ENCODE peak calls at places on chromosomes 2 and 18, in six cellular contexts. One of them, this sample, is unnamed.

GRCh38 chr2:96596596-96596995 is 41.5 kb downstream of the KANSL3 start:
- DNase-seq in SW480: no peak
- DNase-seq in left colon: no peak
- DNase-seq in HS-5: no peak
- DNase-seq in HEK293T: no peak
- DNase-seq in stimulated activated CD8-positive, alpha-beta memory T cell treated with anti-CD3 and anti-CD28 coated beads, Interleukin-12 subunit alpha, Interleukin-12 subunit beta, amount 100 ng/mL, for 1 hour: no peak
- DNase-seq in this sample: no peak

GRCh38 chr2:88055049-88055435 is 541 bp downstream of the KRCC1 start:
- DNase-seq in HEK293T: peak
- DNase-seq in left colon: no peak
- DNase-seq in stimulated activated CD8-positive, alpha-beta memory T cell treated with anti-CD3 and anti-CD28 coated beads, Interleukin-12 subunit alpha, Interleukin-12 subunit beta, amount 100 ng/mL, for 1 hour: no peak
- DNase-seq in HS-5: no peak
- DNase-seq in SW480: peak
- DNase-seq in this sample: no peak

GRCh38 chr18:48295586-48296311 is 113.4 kb downstream of the ZBTB7C start:
- DNase-seq in HEK293T: peak
- DNase-seq in left colon: no peak
- DNase-seq in HS-5: no peak
- DNase-seq in stimulated activated CD8-positive, alpha-beta memory T cell treated with anti-CD3 and anti-CD28 coated beads, Interleukin-12 subunit alpha, Interleukin-12 subunit beta, amount 100 ng/mL, for 1 hour: no peak
- DNase-seq in SW480: no peak
- DNase-seq in this sample: no peak

GRCh38 chr2:138455691-138456090 is 45.9 kb upstream of the SPOPL start:
- DNase-seq in stimulated activated CD8-positive, alpha-beta memory T cell treated with anti-CD3 and anti-CD28 coated beads, Interleukin-12 subunit alpha, Interleukin-12 subunit beta, amount 100 ng/mL, for 1 hour: no peak
- DNase-seq in left colon: no peak
- DNase-seq in HEK293T: no peak
- DNase-seq in SW480: no peak
- DNase-seq in HS-5: no peak
- DNase-seq in this sample: peak

GRCh38 chr2:46469116-46469515 is 10.2 kb upstream of the TMEM247 start:
- DNase-seq in left colon: no peak
- DNase-seq in stimulated activated CD8-positive, alpha-beta memory T cell treated with anti-CD3 and anti-CD28 coated beads, Interleukin-12 subunit alpha, Interleukin-12 subunit beta, amount 100 ng/mL, for 1 hour: no peak
- DNase-seq in HEK293T: no peak
- DNase-seq in SW480: no peak
- DNase-seq in HS-5: no peak
- DNase-seq in this sample: no peak

GRCh38 chr2:67515538-67515937 is 118.4 kb downstream of the ETAA1 start:
- DNase-seq in left colon: no peak
- DNase-seq in stimulated activated CD8-positive, alpha-beta memory T cell treated with anti-CD3 and anti-CD28 coated beads, Interleukin-12 subunit alpha, Interleukin-12 subunit beta, amount 100 ng/mL, for 1 hour: no peak
- DNase-seq in HS-5: no peak
- DNase-seq in SW480: no peak
- DNase-seq in HEK293T: no peak
- DNase-seq in this sample: no peak

GRCh38 chr18:68623342-68623741 is 91.6 kb downstream of the TMX3 start:
- DNase-seq in HS-5: peak
- DNase-seq in SW480: peak
- DNase-seq in left colon: peak
- DNase-seq in HEK293T: peak
- DNase-seq in stimulated activated CD8-positive, alpha-beta memory T cell treated with anti-CD3 and anti-CD28 coated beads, Interleukin-12 subunit alpha, Interleukin-12 subunit beta, amount 100 ng/mL, for 1 hour: peak
- DNase-seq in this sample: peak

GRCh38 chr2:176562359-176563043 is 293.3 kb downstream of the MTX2 start:
- DNase-seq in HS-5: peak
- DNase-seq in stimulated activated CD8-positive, alpha-beta memory T cell treated with anti-CD3 and anti-CD28 coated beads, Interleukin-12 subunit alpha, Interleukin-12 subunit beta, amount 100 ng/mL, for 1 hour: no peak
- DNase-seq in SW480: no peak
- DNase-seq in HEK293T: no peak
- DNase-seq in left colon: no peak
- DNase-seq in this sample: no peak

GRCh38 chr2:239959059-239959971 is 65.8 kb downstream of the NDUFA10 start:
- DNase-seq in SW480: no peak
- DNase-seq in stimulated activated CD8-positive, alpha-beta memory T cell treated with anti-CD3 and anti-CD28 coated beads, Interleukin-12 subunit alpha, Interleukin-12 subunit beta, amount 100 ng/mL, for 1 hour: no peak
- DNase-seq in HEK293T: no peak
- DNase-seq in left colon: no peak
- DNase-seq in HS-5: no peak
- DNase-seq in this sample: no peak

GRCh38 chr2:237150831-237151230 is 65.1 kb downstream of the COPS8 start:
- DNase-seq in stimulated activated CD8-positive, alpha-beta memory T cell treated with anti-CD3 and anti-CD28 coated beads, Interleukin-12 subunit alpha, Interleukin-12 subunit beta, amount 100 ng/mL, for 1 hour: no peak
- DNase-seq in HEK293T: no peak
- DNase-seq in HS-5: no peak
- DNase-seq in SW480: no peak
- DNase-seq in left colon: no peak
- DNase-seq in this sample: no peak

GRCh38 chr2:38742797-38743559 is 8.2 kb downstream of the SRSF7 start:
- DNase-seq in left colon: no peak
- DNase-seq in HS-5: no peak
- DNase-seq in HEK293T: no peak
- DNase-seq in stimulated activated CD8-positive, alpha-beta memory T cell treated with anti-CD3 and anti-CD28 coated beads, Interleukin-12 subunit alpha, Interleukin-12 subunit beta, amount 100 ng/mL, for 1 hour: no peak
- DNase-seq in SW480: no peak
- DNase-seq in this sample: no peak

GRCh38 chr2:101793277-101793969 is 95.9 kb downstream of the MAP4K4 start:
- DNase-seq in HEK293T: no peak
- DNase-seq in HS-5: no peak
- DNase-seq in stimulated activated CD8-positive, alpha-beta memory T cell treated with anti-CD3 and anti-CD28 coated beads, Interleukin-12 subunit alpha, Interleukin-12 subunit beta, amount 100 ng/mL, for 1 hour: no peak
- DNase-seq in left colon: no peak
- DNase-seq in SW480: no peak
- DNase-seq in this sample: no peak

GRCh38 chr2:235740821-235741220 is 247.0 kb downstream of the AGAP1 start:
- DNase-seq in HS-5: no peak
- DNase-seq in left colon: peak
- DNase-seq in SW480: peak
- DNase-seq in HEK293T: no peak
- DNase-seq in stimulated activated CD8-positive, alpha-beta memory T cell treated with anti-CD3 and anti-CD28 coated beads, Interleukin-12 subunit alpha, Interleukin-12 subunit beta, amount 100 ng/mL, for 1 hour: no peak
- DNase-seq in this sample: no peak

GRCh38 chr18:55095579-55095978 is 136.3 kb upstream of the CCDC68 start:
- DNase-seq in HS-5: no peak
- DNase-seq in left colon: no peak
- DNase-seq in SW480: no peak
- DNase-seq in HEK293T: no peak
- DNase-seq in stimulated activated CD8-positive, alpha-beta memory T cell treated with anti-CD3 and anti-CD28 coated beads, Interleukin-12 subunit alpha, Interleukin-12 subunit beta, amount 100 ng/mL, for 1 hour: no peak
- DNase-seq in this sample: no peak

GRCh38 chr18:43312891-43313290 is 35.6 kb upstream of the SYT4 start:
- DNase-seq in SW480: no peak
- DNase-seq in left colon: no peak
- DNase-seq in HS-5: no peak
- DNase-seq in stimulated activated CD8-positive, alpha-beta memory T cell treated with anti-CD3 and anti-CD28 coated beads, Interleukin-12 subunit alpha, Interleukin-12 subunit beta, amount 100 ng/mL, for 1 hour: no peak
- DNase-seq in HEK293T: no peak
- DNase-seq in this sample: no peak

GRCh38 chr2:218720048-218721041 is 9.7 kb downstream of the TTLL4 start:
- DNase-seq in SW480: no peak
- DNase-seq in stimulated activated CD8-positive, alpha-beta memory T cell treated with anti-CD3 and anti-CD28 coated beads, Interleukin-12 subunit alpha, Interleukin-12 subunit beta, amount 100 ng/mL, for 1 hour: no peak
- DNase-seq in HS-5: no peak
- DNase-seq in HEK293T: no peak
- DNase-seq in left colon: no peak
- DNase-seq in this sample: no peak

GRCh38 chr2:237547841-237548416 is 18.4 kb upstream of the PRLH start:
- DNase-seq in HEK293T: no peak
- DNase-seq in SW480: no peak
- DNase-seq in stimulated activated CD8-positive, alpha-beta memory T cell treated with anti-CD3 and anti-CD28 coated beads, Interleukin-12 subunit alpha, Interleukin-12 subunit beta, amount 100 ng/mL, for 1 hour: no peak
- DNase-seq in left colon: no peak
- DNase-seq in HS-5: no peak
- DNase-seq in this sample: no peak

GRCh38 chr2:38465789-38466127 is 88.7 kb upstream of the ATL2 start:
- DNase-seq in SW480: peak
- DNase-seq in stimulated activated CD8-positive, alpha-beta memory T cell treated with anti-CD3 and anti-CD28 coated beads, Interleukin-12 subunit alpha, Interleukin-12 subunit beta, amount 100 ng/mL, for 1 hour: no peak
- DNase-seq in HEK293T: peak
- DNase-seq in left colon: peak
- DNase-seq in HS-5: no peak
- DNase-seq in this sample: no peak

GRCh38 chr2:240600451-240600961 is 14.0 kb downstream of the CAPN10 start:
- DNase-seq in HS-5: no peak
- DNase-seq in stimulated activated CD8-positive, alpha-beta memory T cell treated with anti-CD3 and anti-CD28 coated beads, Interleukin-12 subunit alpha, Interleukin-12 subunit beta, amount 100 ng/mL, for 1 hour: no peak
- DNase-seq in left colon: peak
- DNase-seq in HEK293T: no peak
- DNase-seq in SW480: no peak
- DNase-seq in this sample: no peak

GRCh38 chr18:48109961-48110493 is 179.6 kb upstream of the SMAD2 start:
- DNase-seq in stimulated activated CD8-positive, alpha-beta memory T cell treated with anti-CD3 and anti-CD28 coated beads, Interleukin-12 subunit alpha, Interleukin-12 subunit beta, amount 100 ng/mL, for 1 hour: no peak
- DNase-seq in HEK293T: no peak
- DNase-seq in SW480: peak
- DNase-seq in left colon: peak
- DNase-seq in HS-5: no peak
- DNase-seq in this sample: peak

GRCh38 chr2:3001595-3002184 is 375.9 kb downstream of the EIPR1 start:
- DNase-seq in stimulated activated CD8-positive, alpha-beta memory T cell treated with anti-CD3 and anti-CD28 coated beads, Interleukin-12 subunit alpha, Interleukin-12 subunit beta, amount 100 ng/mL, for 1 hour: no peak
- DNase-seq in SW480: peak
- DNase-seq in HEK293T: peak
- DNase-seq in HS-5: no peak
- DNase-seq in left colon: no peak
- DNase-seq in this sample: no peak

GRCh38 chr2:219278655-219279150 is 463 bp upstream of the DNAJB2 start:
- DNase-seq in HS-5: no peak
- DNase-seq in left colon: no peak
- DNase-seq in SW480: no peak
- DNase-seq in HEK293T: no peak
- DNase-seq in stimulated activated CD8-positive, alpha-beta memory T cell treated with anti-CD3 and anti-CD28 coated beads, Interleukin-12 subunit alpha, Interleukin-12 subunit beta, amount 100 ng/mL, for 1 hour: no peak
- DNase-seq in this sample: no peak

GRCh38 chr2:16069933-16070647 is 129.7 kb downstream of the MYCN start:
- DNase-seq in SW480: no peak
- DNase-seq in stimulated activated CD8-positive, alpha-beta memory T cell treated with anti-CD3 and anti-CD28 coated beads, Interleukin-12 subunit alpha, Interleukin-12 subunit beta, amount 100 ng/mL, for 1 hour: no peak
- DNase-seq in HS-5: no peak
- DNase-seq in HEK293T: no peak
- DNase-seq in left colon: no peak
- DNase-seq in this sample: no peak

GRCh38 chr2:69184224-69184623 is 171.2 kb downstream of the ANTXR1 start:
- DNase-seq in left colon: no peak
- DNase-seq in SW480: no peak
- DNase-seq in HS-5: no peak
- DNase-seq in HEK293T: no peak
- DNase-seq in stimulated activated CD8-positive, alpha-beta memory T cell treated with anti-CD3 and anti-CD28 coated beads, Interleukin-12 subunit alpha, Interleukin-12 subunit beta, amount 100 ng/mL, for 1 hour: no peak
- DNase-seq in this sample: peak

This sample was measured in keratinocyte.